ENCODE peak calls at places on chromosomes 4 and X, in eight cellular contexts. M is lower leg skin; X is CD4-positive, CD25-positive, alpha-beta regulatory T cell; T is ovary; H is epithelial cell of esophagus; G is H7; R is GM23248; V is mucosa of descending colon. D is an unnamed sample.

GRCh38 chr4:126512998-126513397 is 1119.8 kb upstream of the INTU start:
- DNase-seq in R (no peak), M (no peak), H (no peak), T (no peak), X (no peak), V (no peak), G (no peak), D (no peak)

GRCh38 chr4:3254302-3255131 is 5.6 kb downstream of the MSANTD1 start:
- DNase-seq in R (no peak), T (no peak), X (no peak), H (no peak), V (no peak), M (no peak), G (peak), D (no peak)

GRCh38 chr4:8010618-8011017 is 71.0 kb upstream of the AFAP1 start:
- DNase-seq in R (no peak), M (no peak), T (no peak), X (no peak), V (peak), G (no peak), H (peak), D (peak)

GRCh38 chr4:126123933-126124332 is 809.2 kb downstream of the FAT4 start:
- DNase-seq in M (no peak), T (no peak), V (no peak), R (peak), H (no peak), X (no peak), G (no peak), D (no peak)

GRCh38 chr4:175127314-175127713 is 209.2 kb downstream of the ADAM29 start:
- DNase-seq in M (no peak), G (no peak), R (no peak), T (no peak), H (peak), X (no peak), V (no peak), D (peak)

GRCh38 chr4:7855731-7856130 is 83.9 kb downstream of the AFAP1 start:
- DNase-seq in G (no peak), X (no peak), V (no peak), T (no peak), M (no peak), H (no peak), R (no peak), D (no peak)

GRCh38 chrX:119118780-119119395 is 8.7 kb downstream of the KIAA1210 start:
- DNase-seq in T (peak), X (peak), M (peak), V (no peak), G (peak), R (peak), H (peak), D (peak)

GRCh38 chr4:148204171-148204570 is 238.0 kb downstream of the NR3C2 start:
- DNase-seq in R (no peak), T (no peak), V (no peak), H (no peak), M (no peak), G (no peak), X (no peak), D (no peak)

GRCh38 chrX:120790118-120790517 is 85.5 kb downstream of the CT47B1 start:
- DNase-seq in H (peak), R (peak), T (peak), M (peak), V (no peak), X (no peak), G (peak), D (peak)

GRCh38 chr4:87956501-87956900 is 19.0 kb upstream of the SPP1 start:
- DNase-seq in X (no peak), M (no peak), G (no peak), T (no peak), R (no peak), H (no peak), V (no peak), D (no peak)

GRCh38 chr4:41213563-41214157 is 682 bp downstream of the APBB2 start:
- DNase-seq in T (peak), V (peak), G (no peak), X (no peak), H (peak), M (no peak), R (peak), D (peak)

GRCh38 chr4:54231419-54232150 is 2.5 kb downstream of the PDGFRA start:
- DNase-seq in T (peak), V (peak), G (peak), R (peak), X (no peak), H (no peak), M (peak), D (peak)

GRCh38 chr4:119138046-119138445 is 2.4 kb downstream of the MYOZ2 start:
- DNase-seq in T (no peak), G (peak), X (no peak), H (no peak), M (no peak), R (no peak), V (no peak), D (peak)

GRCh38 chr4:43987331-43987944 is 461.2 kb downstream of the KCTD8 start:
- DNase-seq in V (no peak), M (no peak), X (no peak), T (no peak), R (no peak), H (no peak), G (no peak), D (no peak)

GRCh38 chr4:82900016-82900334 is 560 bp upstream of the THAP9 start:
- DNase-seq in R (peak), G (no peak), X (no peak), H (peak), M (no peak), T (no peak), V (no peak), D (no peak)

GRCh38 chr4:43855283-43855682 is 593.3 kb downstream of the KCTD8 start:
- DNase-seq in M (no peak), R (no peak), T (no peak), V (no peak), G (no peak), H (no peak), X (no peak), D (no peak)

GRCh38 chrX:150968862-150969720 is 14.0 kb upstream of the HMGB3 start:
- DNase-seq in M (no peak), G (peak), R (no peak), X (no peak), H (no peak), T (no peak), V (no peak), D (no peak)

GRCh38 chrX:9745417-9746115 is 20.1 kb downstream of the GPR143 start:
- DNase-seq in T (no peak), R (peak), H (peak), G (no peak), V (no peak), M (no peak), X (no peak), D (no peak)

GRCh38 chr4:39812500-39812899 is 114.6 kb downstream of the UBE2K start:
- DNase-seq in X (no peak), M (no peak), V (no peak), R (peak), H (no peak), T (no peak), G (no peak), D (no peak)

GRCh38 chr4:125961626-125962025 is 646.9 kb downstream of the FAT4 start:
- DNase-seq in H (no peak), X (no peak), T (no peak), M (no peak), G (no peak), R (no peak), V (peak), D (no peak)

GRCh38 chr4:118997601-118998000 is 108.9 kb downstream of the SYNPO2 start:
- DNase-seq in G (no peak), V (no peak), X (no peak), T (no peak), R (peak), H (peak), M (no peak), D (peak)

GRCh38 chr4:138035781-138036258 is 206.3 kb downstream of the SLC7A11 start:
- DNase-seq in T (no peak), G (peak), V (no peak), H (peak), X (no peak), M (no peak), R (peak), D (peak)

GRCh38 chrX:56025872-56026571 is 206.1 kb upstream of the KLF8 start:
- DNase-seq in T (no peak), V (no peak), R (no peak), M (no peak), H (no peak), G (no peak), X (no peak), D (no peak)

GRCh38 chrX:133985164-133986007 is at the start of gene GPC3:
- DNase-seq in V (peak), H (peak), X (peak), M (no peak), G (peak), T (peak), R (no peak), D (peak)

DNA sequence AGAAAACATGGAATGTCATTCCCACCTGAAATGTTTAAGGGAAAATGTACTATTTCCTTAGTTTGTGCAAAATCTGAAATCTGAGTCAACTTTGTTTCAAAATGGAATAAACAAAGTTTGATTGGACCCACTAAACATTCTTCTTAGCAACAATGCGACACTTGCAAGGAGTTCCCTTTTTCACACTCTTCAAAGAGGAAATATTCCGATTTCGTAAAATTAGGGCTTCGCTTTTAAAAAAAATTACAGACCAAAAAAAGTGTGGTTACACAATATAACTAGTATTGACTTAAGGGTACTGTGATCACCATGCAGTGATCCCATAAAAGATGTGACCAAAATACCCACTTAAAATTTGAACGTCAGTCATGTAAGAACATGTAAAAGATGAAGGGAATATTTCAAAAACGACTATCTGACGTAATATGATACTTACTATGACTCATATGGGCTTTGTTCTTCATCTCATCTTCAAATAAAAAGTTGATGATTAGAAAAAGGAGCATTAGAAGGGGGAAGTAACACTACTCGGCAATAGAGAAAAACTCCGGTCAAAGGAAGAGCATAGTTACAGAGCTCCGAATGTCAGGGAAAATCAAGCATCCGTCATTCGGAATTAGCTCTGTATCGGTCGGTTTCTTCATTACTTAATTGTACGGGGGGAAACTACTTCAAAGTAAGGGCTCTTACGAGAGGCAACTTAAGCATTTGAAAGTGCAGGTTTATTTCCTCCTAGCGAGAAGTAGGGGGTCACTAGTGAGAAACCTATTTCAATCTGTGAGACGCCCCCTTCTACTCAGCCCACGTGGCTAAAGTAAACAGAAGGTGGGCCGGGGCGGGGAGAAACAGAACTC is 1.4 kb upstream of the TET2 start:
- DNase-seq in X (no peak), G (no peak), R (peak), M (no peak), V (no peak), T (no peak), H (peak), D (peak)
- H3K4me3 ChIP-seq in X (peak), G (peak), R (peak), M (peak), V (no peak), T (peak), H (peak), D (peak)

GRCh38 chr4:998096-998691 is 5.0 kb upstream of the SLC26A1 start:
- DNase-seq in R (no peak), G (no peak), H (no peak), X (no peak), V (no peak), M (no peak), T (no peak), D (no peak)

GRCh38 chr4:997375-998071 is 4.3 kb upstream of the SLC26A1 start:
- DNase-seq in M (no peak), H (no peak), R (peak), G (peak), V (peak), T (no peak), X (no peak), D (no peak)

GRCh38 chr4:995311-996026 is 2.3 kb upstream of the SLC26A1 start:
- DNase-seq in X (no peak), H (no peak), R (no peak), V (no peak), M (no peak), T (no peak), G (no peak), D (no peak)

GRCh38 chr4:996030-996993 is 3.1 kb upstream of the SLC26A1 start:
- DNase-seq in T (no peak), H (no peak), R (no peak), X (no peak), V (peak), G (no peak), M (no peak), D (no peak)

GRCh38 chr4:996994-997374 is 3.8 kb upstream of the SLC26A1 start:
- DNase-seq in M (no peak), T (no peak), X (no peak), R (no peak), V (no peak), G (no peak), H (no peak), D (no peak)
- H3K4me3 ChIP-seq in M (no peak), T (no peak), X (no peak), R (peak), V (no peak), G (peak), H (no peak), D (no peak)

GRCh38 chrX:40644821-40645358 is 2.5 kb downstream of the CXorf38 start:
- DNase-seq in R (peak), M (peak), H (peak), X (peak), T (peak), V (peak), G (no peak), D (peak)
- H3K4me3 ChIP-seq in R (peak), M (no peak), H (peak), X (peak), T (peak), V (no peak), G (no peak), D (peak)

GRCh38 chr4:84870398-84871163 is 95.9 kb downstream of the WDFY3 start:
- DNase-seq in T (no peak), V (no peak), M (no peak), H (peak), R (peak), X (no peak), G (peak), D (peak)
- H3K4me3 ChIP-seq in T (no peak), V (no peak), M (no peak), H (no peak), R (no peak), X (no peak), G (no peak), D (no peak)

GRCh38 chr4:2163311-2163821 is 78.6 kb downstream of the HAUS3 start:
- DNase-seq in H (no peak), V (no peak), M (no peak), R (no peak), G (no peak), T (no peak), X (no peak), D (no peak)
- H3K4me3 ChIP-seq in H (no peak), V (no peak), M (no peak), R (no peak), G (no peak), T (no peak), X (no peak), D (no peak)

GRCh38 chrX:1564750-1565683 is 26.4 kb upstream of the AKAP17A start:
- DNase-seq in G (no peak), R (no peak), H (no peak), M (no peak), X (no peak), T (no peak), V (no peak), D (no peak)
- H3K4me3 ChIP-seq in G (no peak), R (no peak), H (no peak), M (no peak), X (peak), T (no peak), V (no peak), D (no peak)

DNA sequence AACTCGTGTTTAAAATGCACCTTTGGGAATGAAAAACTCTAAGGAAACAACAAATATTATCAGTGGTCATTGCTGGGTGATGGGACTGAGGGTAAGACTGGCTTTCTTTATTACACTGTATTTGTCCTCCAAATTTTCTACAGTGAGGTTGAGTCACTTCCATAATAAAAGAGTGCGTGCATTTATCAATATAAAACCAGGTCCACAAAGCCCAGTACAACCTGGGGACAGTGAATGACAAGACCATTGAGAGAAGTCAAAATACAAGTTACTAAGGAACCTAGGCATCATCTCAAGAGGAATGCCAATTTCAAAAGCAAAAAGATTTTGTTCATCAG is 76.4 kb downstream of the MAGED4 start:
- DNase-seq in H (no peak), X (no peak), G (no peak), T (no peak), R (no peak), V (no peak), M (no peak), D (no peak)
- H3K4me3 ChIP-seq in H (peak), X (no peak), G (peak), T (peak), R (peak), V (no peak), M (no peak), D (peak)

GRCh38 chr4:89283975-89284556 is 23.5 kb downstream of the GPRIN3 start:
- DNase-seq in M (no peak), X (no peak), V (no peak), R (no peak), G (no peak), H (no peak), T (no peak), D (no peak)

GRCh38 chr4:89285735-89286134 is 21.9 kb downstream of the GPRIN3 start:
- DNase-seq in V (no peak), R (no peak), M (no peak), H (no peak), G (no peak), T (no peak), X (no peak), D (no peak)

GRCh38 chr4:89287945-89288344 is 19.7 kb downstream of the GPRIN3 start:
- DNase-seq in M (no peak), V (no peak), H (no peak), T (no peak), G (no peak), R (no peak), X (no peak), D (no peak)

GRCh38 chr4:89283226-89283974 is 24.2 kb downstream of the GPRIN3 start:
- DNase-seq in R (peak), X (peak), T (no peak), V (peak), G (no peak), M (no peak), H (peak), D (peak)

GRCh38 chr4:89284828-89285227 is 22.8 kb downstream of the GPRIN3 start:
- DNase-seq in M (no peak), T (no peak), G (no peak), V (no peak), R (peak), X (no peak), H (no peak), D (no peak)
- H3K4me3 ChIP-seq in M (no peak), T (no peak), G (no peak), V (no peak), R (no peak), X (peak), H (no peak), D (no peak)

GRCh38 chrX:135521405-135522131 is 1.1 kb downstream of the INTS6L start:
- DNase-seq in M (peak), G (peak), H (peak), R (peak), T (peak), X (peak), V (peak), D (peak)
- H3K4me3 ChIP-seq in M (peak), G (peak), H (peak), R (peak), T (peak), X (peak), V (peak), D (peak)

GRCh38 chr4:100188829-100189228 is 1.4 kb downstream of the DDIT4L start:
- DNase-seq in T (no peak), V (no peak), M (no peak), X (no peak), R (no peak), H (peak), G (no peak), D (no peak)
- H3K4me3 ChIP-seq in T (no peak), V (no peak), M (no peak), X (no peak), R (no peak), H (no peak), G (peak), D (no peak)

D was measured in foreskin fibroblast.